ENCODE peak calls at places on chromosomes 11 and 22, in nine cellular contexts. F is cardiac muscle cell, H is kidney, U is IMR-90, G is prostate gland, I is fibroblast of lung, R is heart left ventricle, W is endodermal cell, K is uterus. D is an unnamed sample.

GRCh38 chr22:38782402-38783094 is 11.4 kb downstream of the DNAL4 start:
- DNase-seq in G (no peak), H (no peak), I (no peak), W (no peak), K (no peak), R (no peak), U (peak; percentile 38), F (peak; percentile 61), D (no peak)

GRCh38 chr11:74070713-74071506 is 62.0 kb upstream of the UCP3 start:
- DNase-seq in G (peak; percentile 33), U (no peak), K (no peak), R (no peak), W (no peak), H (no peak), I (no peak), F (no peak), D (no peak)

GRCh38 chr11:122071680-122072321 is 44.2 kb downstream of the BLID start:
- DNase-seq in W (no peak), H (peak; percentile 19), F (no peak), I (no peak), K (no peak), U (no peak), R (no peak), G (peak; percentile 10), D (no peak)

GRCh38 chr11:91081440-91082088 is 858.7 kb upstream of the CHORDC1 start:
- DNase-seq in F (peak; percentile 24), I (peak; percentile 93), W (peak; percentile 52), U (peak; percentile 31), H (no peak), G (no peak), R (peak; percentile 66), K (no peak), D (no peak)

GRCh38 chr11:130721736-130722135 is 194.5 kb downstream of the SNX19 start:
- DNase-seq in R (no peak), U (peak; percentile 67), F (no peak), H (no peak), I (peak; percentile 41), K (no peak), W (peak; percentile 12), G (no peak), D (no peak)

GRCh38 chr11:77115181-77115611 is 12.6 kb downstream of the OMP start:
- DNase-seq in K (no peak), F (no peak), I (no peak), R (no peak), U (no peak), G (no peak), H (no peak), W (peak; percentile 78), D (no peak)

GRCh38 chr11:20134991-20135736 is 25.1 kb downstream of the DBX1 start:
- DNase-seq in R (no peak), G (no peak), K (no peak), U (no peak), W (no peak), I (no peak), H (no peak), F (no peak), D (no peak)

GRCh38 chr11:118142809-118143208 is 9.8 kb downstream of the SCN4B start:
- DNase-seq in H (no peak), F (no peak), K (no peak), R (peak; percentile 62), W (peak; percentile 63), I (no peak), U (no peak), G (no peak), D (no peak)

GRCh38 chr11:9052316-9052715 is 39.1 kb downstream of the SCUBE2 start:
- DNase-seq in K (no peak), R (no peak), G (no peak), W (no peak), I (no peak), H (no peak), U (no peak), F (no peak), D (no peak)

GRCh38 chr22:30485362-30485988 is 13.7 kb upstream of the SEC14L3 start:
- DNase-seq in K (peak; percentile 32), U (peak; percentile 33), I (peak; percentile 48), R (peak; percentile 59), G (peak; percentile 53), F (peak; percentile 65), W (peak; percentile 91), H (no peak), D (no peak)

GRCh38 chr11:121722431-121723256 is 269.9 kb upstream of the SORL1-AS1 start:
- DNase-seq in K (peak; percentile 74), W (peak; percentile 92), U (peak; percentile 89), F (peak; percentile 80), I (peak; percentile 99), H (peak; percentile 93), G (peak; percentile 42), R (peak; percentile 89), D (peak; percentile 42)

GRCh38 chr11:119205080-119205479 is 1.1 kb upstream of the CBL start:
- DNase-seq in U (no peak), G (no peak), I (no peak), W (peak; percentile 50), R (peak; percentile 44), F (no peak), K (no peak), H (peak; percentile 74), D (no peak)

GRCh38 chr11:46036969-46037368 is 84.3 kb downstream of the PHF21A start:
- DNase-seq in G (no peak), K (no peak), R (no peak), U (peak; percentile 58), W (no peak), H (no peak), I (peak; percentile 40), F (no peak), D (no peak)

GRCh38 chr11:36702330-36703054 is 104.5 kb upstream of the RAG2 start:
- DNase-seq in F (peak; percentile 70), G (peak; percentile 35), I (peak; percentile 77), R (no peak), H (no peak), W (peak; percentile 72), U (peak; percentile 69), K (no peak), D (peak; percentile 5)

DNA sequence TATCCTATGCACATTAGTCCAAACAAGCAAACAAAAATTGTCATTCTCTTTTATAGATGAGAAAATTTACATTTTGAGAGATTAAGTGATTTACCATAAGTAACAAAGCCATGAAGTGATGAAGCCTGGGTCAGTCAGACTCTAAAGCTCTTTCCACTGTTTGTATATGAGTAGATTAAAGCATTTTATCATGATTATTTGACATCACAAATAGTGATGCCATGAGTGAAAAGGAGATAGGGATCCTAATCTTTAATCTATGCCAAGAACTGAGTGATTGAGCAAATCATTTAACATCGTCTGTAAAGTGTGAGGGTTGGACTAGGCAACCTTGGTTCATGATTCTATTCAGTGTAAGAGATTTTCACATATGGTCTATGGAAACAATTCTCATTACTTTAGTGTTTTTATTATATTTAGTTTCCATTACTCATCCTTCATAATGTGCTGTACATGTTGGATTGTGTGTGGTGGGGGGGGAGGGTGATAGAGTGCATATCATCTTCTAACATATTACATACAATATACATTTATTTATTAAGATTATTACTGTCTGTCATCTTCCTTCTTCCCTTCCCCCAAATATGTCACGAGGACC is 50.7 kb downstream of the ARHGEF12 start:
- DNase-seq in W (no peak), R (no peak), F (no peak), K (no peak), I (no peak), H (no peak), G (no peak), U (no peak), D (no peak)
- H3K4me3 ChIP-seq in W (no peak overlapping the region), R (no peak overlapping the region), F (no peak overlapping the region), K (no peak overlapping the region), I (no peak overlapping the region), H (no peak overlapping the region), G (no peak overlapping the region), U (no peak overlapping the region), D (no peak overlapping the region)

GRCh38 chr11:925496-926301 is at the start of gene AP2A2:
- DNase-seq in I (peak; percentile 88), R (peak; percentile 96), U (peak; percentile 86), K (peak; percentile 82), W (peak; percentile 94), H (peak; percentile 96), F (peak; percentile 95), G (peak; percentile 82), D (no peak)
- TF ChIP-seq CTCF in I (peak; percentile 21), R (peak; percentile 74), U (peak; percentile 76), K (peak; percentile 96), W (peak; percentile 87), H (peak; percentile 90), F (peak; percentile 43), G (peak; percentile 85), D (peak; percentile 31)

GRCh38 chr11:60895687-60896086 is 10.7 kb downstream of the PRPF19 start:
- DNase-seq in U (no peak), H (no peak), G (no peak), W (no peak), I (no peak), K (no peak), R (no peak), F (no peak), D (no peak)

GRCh38 chr11:60899977-60900376 is 6.4 kb downstream of the PRPF19 start:
- DNase-seq in W (no peak), U (no peak), F (no peak), G (no peak), R (no peak), H (no peak), K (no peak), I (no peak), D (no peak)

GRCh38 chr11:60900673-60901404 is 5.5 kb downstream of the PRPF19 start:
- DNase-seq in R (no peak), H (no peak), I (no peak), U (no peak), K (peak; percentile 17), W (peak; percentile 35), F (no peak), G (no peak), D (no peak)

GRCh38 chr11:60899021-60899936 is 7.1 kb downstream of the PRPF19 start:
- DNase-seq in U (peak; percentile 73), H (no peak), R (no peak), I (peak; percentile 76), F (peak; percentile 62), G (peak; percentile 46), W (peak; percentile 80), K (peak; percentile 34), D (no peak)

GRCh38 chr11:60897496-60897895 is 8.9 kb downstream of the PRPF19 start:
- DNase-seq in F (no peak), K (peak; percentile 1), U (no peak), H (no peak), I (no peak), R (no peak), G (no peak), W (no peak), D (no peak)
- H3K36me3 ChIP-seq in F (peaks cover 67% of the 10 kb centered on the region), K (no peaks in the 10 kb centered on the region), U (peaks cover 53% of the 10 kb centered on the region), H (peaks cover 70% of the 10 kb centered on the region), I (peaks cover 20% of the 10 kb centered on the region), R (peaks cover 99% of the 10 kb centered on the region), G (peaks cover 21% of the 10 kb centered on the region), W (peaks cover 88% of the 10 kb centered on the region), D (peaks cover 36% of the 10 kb centered on the region)

DNA sequence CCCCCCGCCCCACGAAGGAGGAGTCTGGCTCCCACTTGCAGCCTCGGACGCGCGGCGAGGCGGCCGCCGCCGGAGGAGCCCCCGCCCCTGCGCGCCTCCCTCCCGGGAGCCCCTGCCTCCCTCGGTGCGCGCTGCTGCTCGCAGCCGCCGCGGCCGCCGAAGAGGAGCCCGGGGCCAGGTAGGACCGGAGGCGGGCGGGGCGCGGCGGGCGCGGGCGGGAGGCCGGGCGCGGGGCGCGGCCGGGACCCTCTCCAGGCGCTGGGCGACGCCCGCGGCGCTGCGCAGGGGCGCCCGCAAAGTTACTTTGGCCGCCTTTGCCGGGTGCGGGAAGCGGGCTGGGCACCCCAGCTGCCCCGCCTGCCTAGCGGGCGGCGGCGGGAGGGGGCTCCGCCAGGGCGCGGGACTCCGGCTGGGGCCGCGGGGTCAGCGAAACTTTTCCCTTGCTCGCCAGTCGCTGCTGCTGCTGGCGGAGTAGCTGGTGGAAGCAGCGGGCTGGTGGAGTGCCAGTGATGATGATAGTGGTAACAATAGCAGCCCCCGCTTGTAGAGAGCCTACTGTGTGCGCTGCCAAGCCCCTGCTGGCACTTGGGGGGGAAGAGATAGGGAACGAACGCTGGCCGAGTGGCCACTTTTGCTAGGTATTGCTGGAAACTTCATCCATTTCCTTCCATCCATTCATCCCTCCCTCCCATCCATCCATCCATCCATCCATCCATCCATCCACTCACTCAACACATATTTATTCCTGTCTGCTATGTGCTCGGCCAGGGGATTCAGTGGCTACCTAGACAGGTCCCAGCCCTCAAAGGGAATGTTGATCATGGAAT is at the start of gene MPPED1:
- DNase-seq in W (no peak), R (peak; percentile 2), K (no peak), G (no peak), H (no peak), I (no peak), F (peak; percentile 47), U (no peak), D (no peak)
- H3K4me3 ChIP-seq in W (no peak within 1 kb of the TSS), R (no peak within 1 kb of the TSS), K (peak within 1 kb of the TSS; percentile 18), G (peak within 1 kb of the TSS; percentile 23), H (no peak within 1 kb of the TSS), I (no peak within 1 kb of the TSS), F (peak within 1 kb of the TSS; percentile 26), U (no peak within 1 kb of the TSS), D (no peak within 1 kb of the TSS)